ENCODE peak calls at places on chromosomes 6 and 20, in eight cellular contexts. One of them, this sample, is unnamed. For H3K4me1, the result is how much of the 10 kb centered on the place peaks cover.

GRCh38 chr6:42249279-42249678 is 31.6 kb upstream of the MRPS10 start:
- DNase-seq in pancreas: no peak
- DNase-seq in IMR-90: peak
- DNase-seq in neural progenitor cell: no peak
- DNase-seq in MM.1S: no peak
- DNase-seq in lower lobe of right lung: no peak
- DNase-seq in aorta: no peak
- DNase-seq in body of pancreas: no peak
- DNase-seq in this sample: no peak

GRCh38 chr6:50381106-50381415 is 331.3 kb upstream of the DEFB112 start:
- DNase-seq in MM.1S: no peak
- DNase-seq in pancreas: no peak
- DNase-seq in neural progenitor cell: peak
- DNase-seq in body of pancreas: no peak
- DNase-seq in aorta: no peak
- DNase-seq in lower lobe of right lung: no peak
- DNase-seq in IMR-90: no peak
- DNase-seq in this sample: no peak

GRCh38 chr20:15131176-15131575 is 793.8 kb upstream of the FLRT3 start:
- DNase-seq in body of pancreas: no peak
- DNase-seq in aorta: no peak
- DNase-seq in IMR-90: no peak
- DNase-seq in lower lobe of right lung: no peak
- DNase-seq in pancreas: no peak
- DNase-seq in MM.1S: no peak
- DNase-seq in neural progenitor cell: no peak
- DNase-seq in this sample: no peak

GRCh38 chr6:106163446-106163965 is 77.4 kb downstream of the PRDM1 start:
- DNase-seq in neural progenitor cell: peak
- DNase-seq in body of pancreas: peak
- DNase-seq in MM.1S: peak
- DNase-seq in lower lobe of right lung: peak
- DNase-seq in pancreas: no peak
- DNase-seq in IMR-90: peak
- DNase-seq in aorta: peak
- DNase-seq in this sample: no peak

GRCh38 chr6:14664112-14664592 is 546.6 kb downstream of the CD83 start:
- DNase-seq in pancreas: no peak
- DNase-seq in neural progenitor cell: no peak
- DNase-seq in MM.1S: peak
- DNase-seq in IMR-90: peak
- DNase-seq in aorta: no peak
- DNase-seq in body of pancreas: no peak
- DNase-seq in lower lobe of right lung: no peak
- DNase-seq in this sample: peak

GRCh38 chr6:14476793-14477531 is 359.4 kb downstream of the CD83 start:
- DNase-seq in pancreas: no peak
- DNase-seq in lower lobe of right lung: no peak
- DNase-seq in body of pancreas: peak
- DNase-seq in IMR-90: peak
- DNase-seq in neural progenitor cell: no peak
- DNase-seq in aorta: peak
- DNase-seq in MM.1S: no peak
- DNase-seq in this sample: peak

GRCh38 chr6:160261991-160262718 is 3.5 kb upstream of the SLC22A2 start:
- DNase-seq in neural progenitor cell: no peak
- DNase-seq in body of pancreas: no peak
- DNase-seq in IMR-90: no peak
- DNase-seq in aorta: no peak
- DNase-seq in pancreas: no peak
- DNase-seq in MM.1S: no peak
- DNase-seq in lower lobe of right lung: no peak
- DNase-seq in this sample: no peak

GRCh38 chr20:37541326-37541725 is 13.7 kb upstream of the BLCAP start:
- DNase-seq in MM.1S: no peak
- DNase-seq in body of pancreas: no peak
- DNase-seq in lower lobe of right lung: no peak
- DNase-seq in pancreas: no peak
- DNase-seq in neural progenitor cell: no peak
- DNase-seq in aorta: no peak
- DNase-seq in IMR-90: no peak
- DNase-seq in this sample: no peak

GRCh38 chr20:35610833-35611427 is 4.7 kb upstream of the SPAG4 start:
- DNase-seq in IMR-90: no peak
- DNase-seq in pancreas: no peak
- DNase-seq in body of pancreas: no peak
- DNase-seq in MM.1S: no peak
- DNase-seq in lower lobe of right lung: no peak
- DNase-seq in neural progenitor cell: no peak
- DNase-seq in aorta: no peak
- DNase-seq in this sample: peak

GRCh38 chr20:19451591-19452295 is 239.3 kb downstream of the SLC24A3 start:
- DNase-seq in MM.1S: no peak
- DNase-seq in pancreas: no peak
- DNase-seq in lower lobe of right lung: no peak
- DNase-seq in body of pancreas: no peak
- DNase-seq in IMR-90: no peak
- DNase-seq in aorta: no peak
- DNase-seq in neural progenitor cell: no peak
- DNase-seq in this sample: no peak

GRCh38 chr6:42704251-42704936 is 18.0 kb downstream of the PRPH2 start:
- DNase-seq in pancreas: peak
- DNase-seq in lower lobe of right lung: no peak
- DNase-seq in body of pancreas: peak
- DNase-seq in neural progenitor cell: no peak
- DNase-seq in MM.1S: no peak
- DNase-seq in aorta: peak
- DNase-seq in IMR-90: no peak
- DNase-seq in this sample: peak

GRCh38 chr6:80608881-80609280 is 502.4 kb downstream of the BCKDHB start:
- DNase-seq in neural progenitor cell: no peak
- DNase-seq in lower lobe of right lung: no peak
- DNase-seq in MM.1S: no peak
- DNase-seq in IMR-90: peak
- DNase-seq in pancreas: no peak
- DNase-seq in aorta: no peak
- DNase-seq in body of pancreas: no peak
- DNase-seq in this sample: no peak

GRCh38 chr20:58447733-58448391 is 58.8 kb downstream of the VAPB start:
- DNase-seq in neural progenitor cell: peak
- DNase-seq in MM.1S: peak
- DNase-seq in aorta: no peak
- DNase-seq in lower lobe of right lung: no peak
- DNase-seq in pancreas: no peak
- DNase-seq in IMR-90: peak
- DNase-seq in body of pancreas: peak
- DNase-seq in this sample: no peak

GRCh38 chr6:40585218-40585617 is 1.9 kb downstream of the LRFN2 start:
- DNase-seq in body of pancreas: no peak
- DNase-seq in MM.1S: no peak
- DNase-seq in aorta: no peak
- DNase-seq in pancreas: no peak
- DNase-seq in neural progenitor cell: no peak
- DNase-seq in lower lobe of right lung: no peak
- DNase-seq in IMR-90: no peak
- DNase-seq in this sample: no peak

GRCh38 chr6:40585661-40586269 is 1.4 kb downstream of the LRFN2 start:
- DNase-seq in lower lobe of right lung: no peak
- DNase-seq in IMR-90: no peak
- DNase-seq in aorta: no peak
- DNase-seq in body of pancreas: no peak
- DNase-seq in neural progenitor cell: peak
- DNase-seq in MM.1S: no peak
- DNase-seq in pancreas: no peak
- DNase-seq in this sample: no peak

GRCh38 chr6:40586369-40586768 is 795 bp downstream of the LRFN2 start:
- DNase-seq in IMR-90: no peak
- DNase-seq in pancreas: no peak
- DNase-seq in neural progenitor cell: no peak
- DNase-seq in aorta: no peak
- DNase-seq in body of pancreas: no peak
- DNase-seq in MM.1S: no peak
- DNase-seq in lower lobe of right lung: no peak
- DNase-seq in this sample: no peak

GRCh38 chr6:40583694-40584093 is 3.5 kb downstream of the LRFN2 start:
- DNase-seq in body of pancreas: no peak
- DNase-seq in neural progenitor cell: no peak
- DNase-seq in MM.1S: no peak
- DNase-seq in lower lobe of right lung: no peak
- DNase-seq in pancreas: no peak
- DNase-seq in IMR-90: no peak
- DNase-seq in aorta: no peak
- DNase-seq in this sample: no peak

GRCh38 chr6:40584741-40585140 is 2.4 kb downstream of the LRFN2 start:
- DNase-seq in aorta: no peak
- DNase-seq in neural progenitor cell: no peak
- DNase-seq in lower lobe of right lung: no peak
- DNase-seq in MM.1S: no peak
- DNase-seq in pancreas: no peak
- DNase-seq in IMR-90: no peak
- DNase-seq in body of pancreas: no peak
- DNase-seq in this sample: no peak
- H3K27ac ChIP-seq in aorta: no peak
- H3K27ac ChIP-seq in neural progenitor cell: no peak
- H3K27ac ChIP-seq in lower lobe of right lung: no peak
- H3K27ac ChIP-seq in MM.1S: no peak
- H3K27ac ChIP-seq in pancreas: no peak
- H3K27ac ChIP-seq in IMR-90: no peak
- H3K27ac ChIP-seq in body of pancreas: no peak
- H3K27ac ChIP-seq in this sample: no peak

DNA sequence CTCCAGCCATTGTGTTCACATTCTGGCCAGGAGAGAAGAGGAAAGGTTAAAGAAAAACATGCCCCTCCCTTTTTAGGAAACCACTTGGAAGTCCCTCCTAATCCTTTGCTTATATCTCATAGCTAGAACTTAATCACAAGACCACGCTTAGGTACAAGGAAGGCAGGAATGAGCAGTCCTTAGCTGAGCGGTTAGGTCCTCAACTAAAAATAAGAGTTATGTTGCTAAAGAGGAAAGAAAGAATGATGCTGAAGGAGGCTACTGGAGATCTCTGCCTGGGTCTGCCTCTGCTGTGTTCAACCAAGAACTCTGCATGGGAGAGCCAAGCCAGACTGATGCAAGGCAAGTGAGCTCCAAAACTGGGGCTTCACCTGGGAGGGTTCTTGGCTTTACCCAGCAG is 11.6 kb upstream of the ARFGEF2 start:
- DNase-seq in MM.1S: no peak
- DNase-seq in pancreas: no peak
- DNase-seq in lower lobe of right lung: no peak
- DNase-seq in body of pancreas: no peak
- DNase-seq in neural progenitor cell: no peak
- DNase-seq in IMR-90: no peak
- DNase-seq in aorta: no peak
- DNase-seq in this sample: no peak
- H3K4me1 ChIP-seq in MM.1S: under half
- H3K4me1 ChIP-seq in pancreas: under half
- H3K4me1 ChIP-seq in lower lobe of right lung: under half
- H3K4me1 ChIP-seq in body of pancreas: under half
- H3K4me1 ChIP-seq in neural progenitor cell: under half
- H3K4me1 ChIP-seq in IMR-90: under half
- H3K4me1 ChIP-seq in aorta: under half
- H3K4me1 ChIP-seq in this sample: under half

DNA sequence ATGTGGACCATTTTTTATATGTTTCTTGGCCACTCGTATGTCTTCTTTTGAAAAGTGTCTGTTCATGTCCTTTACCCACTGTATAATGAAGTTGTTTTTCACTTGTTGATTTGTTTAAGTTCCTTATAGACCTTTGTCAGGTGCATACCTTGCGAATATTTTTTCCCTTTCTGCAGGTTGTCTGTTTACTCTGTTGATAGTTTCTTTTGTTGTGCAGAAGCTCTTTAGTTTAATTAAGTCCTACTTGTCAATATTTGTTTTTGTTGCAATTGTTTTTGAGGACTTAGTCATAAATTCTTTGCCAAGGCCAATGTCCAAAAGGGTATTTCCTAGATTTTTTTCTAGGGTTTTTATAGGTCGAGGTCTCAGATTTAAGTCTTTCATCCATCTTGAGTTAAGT is 66.2 kb downstream of the UNC5CL start:
- DNase-seq in body of pancreas: no peak
- DNase-seq in IMR-90: no peak
- DNase-seq in neural progenitor cell: no peak
- DNase-seq in aorta: no peak
- DNase-seq in pancreas: no peak
- DNase-seq in MM.1S: no peak
- DNase-seq in lower lobe of right lung: no peak
- DNase-seq in this sample: no peak
- H3K27ac ChIP-seq in body of pancreas: no peak
- H3K27ac ChIP-seq in IMR-90: no peak
- H3K27ac ChIP-seq in neural progenitor cell: no peak
- H3K27ac ChIP-seq in aorta: no peak
- H3K27ac ChIP-seq in pancreas: no peak
- H3K27ac ChIP-seq in MM.1S: no peak
- H3K27ac ChIP-seq in lower lobe of right lung: no peak
- H3K27ac ChIP-seq in this sample: no peak

DNA sequence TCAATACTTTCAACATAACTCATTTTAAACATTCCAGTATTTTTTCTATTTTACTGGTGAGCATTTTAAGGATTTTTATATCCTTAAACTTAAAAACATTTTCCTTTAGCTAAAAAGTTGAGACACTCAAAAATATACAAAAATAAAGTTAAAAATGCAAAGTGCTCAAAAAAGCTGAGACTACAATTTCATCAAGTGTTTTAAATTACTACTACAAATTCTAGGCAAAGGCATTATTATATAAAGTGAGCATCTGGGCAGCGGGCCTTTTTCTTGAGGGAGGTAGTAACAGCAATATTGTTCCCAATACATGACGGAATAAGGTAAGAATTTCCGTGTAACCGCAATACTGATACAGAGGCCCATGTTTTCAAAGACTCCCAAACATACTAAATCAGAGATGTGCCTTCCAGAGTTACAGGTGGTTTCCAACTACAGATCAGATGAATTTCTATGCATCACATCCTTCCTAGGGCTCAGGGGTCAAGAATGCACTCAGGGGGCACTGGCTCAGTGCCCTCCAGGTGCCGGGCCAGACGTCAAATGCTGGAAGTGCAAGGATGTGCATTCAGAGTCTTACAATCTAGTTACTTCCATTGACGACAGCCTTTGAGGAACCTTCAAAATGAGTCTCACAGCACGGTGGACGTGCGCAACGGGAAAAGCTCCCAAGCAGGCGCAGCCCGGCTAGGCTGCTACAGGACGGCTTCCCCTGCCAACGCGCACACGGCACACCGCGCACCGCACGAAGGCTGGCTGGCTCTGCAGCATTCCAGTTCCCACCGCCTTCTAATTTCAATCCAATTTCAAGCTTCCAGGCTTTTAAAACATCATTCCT is 1.7 kb downstream of the PHF10 start:
- DNase-seq in lower lobe of right lung: peak
- DNase-seq in aorta: peak
- DNase-seq in IMR-90: peak
- DNase-seq in pancreas: peak
- DNase-seq in neural progenitor cell: peak
- DNase-seq in MM.1S: peak
- DNase-seq in body of pancreas: peak
- DNase-seq in this sample: peak
- H3K4me1 ChIP-seq in lower lobe of right lung: under half
- H3K4me1 ChIP-seq in aorta: under half
- H3K4me1 ChIP-seq in IMR-90: under half
- H3K4me1 ChIP-seq in pancreas: under half
- H3K4me1 ChIP-seq in neural progenitor cell: under half
- H3K4me1 ChIP-seq in MM.1S: under half
- H3K4me1 ChIP-seq in body of pancreas: under half
- H3K4me1 ChIP-seq in this sample: under half

This sample was measured in kidney.